ENCODE peak calls at places on chromosomes 5 and 9, in six cellular contexts. G is substantia nigra, L is fibroblast of gingiva, Z is LHCN-M2, X is nephron progenitor cell, T is cerebellar cortex. N is an unnamed sample.

GRCh38 chr9:20041717-20042116 is 252.9 kb upstream of the SLC24A2 start:
- DNase-seq in G (peak; percentile 28), L (no peak), Z (no peak), X (no peak), T (no peak), N (peak; percentile 29)

GRCh38 chr9:129776566-129776937 is 23.7 kb upstream of the PTGES start:
- DNase-seq in G (no peak), L (peak; percentile 71), Z (peak; percentile 41), X (no peak), T (no peak), N (no peak)

GRCh38 chr5:89073045-89073444 is 190.1 kb upstream of the MEF2C start:
- DNase-seq in G (no peak), L (no peak), Z (peak; percentile 27), X (no peak), T (no peak), N (no peak)

GRCh38 chr5:123438244-123438643 is 15.0 kb upstream of the CEP120 start:
- DNase-seq in G (no peak), L (no peak), Z (no peak), X (no peak), T (no peak), N (no peak)

GRCh38 chr5:124453221-124454032 is 293.0 kb downstream of the ZNF608 start:
- DNase-seq in G (no peak), L (peak; percentile 75), Z (peak; percentile 75), X (no peak), T (no peak), N (no peak)

GRCh38 chr5:140339636-140340035 is 6.8 kb downstream of the HBEGF start:
- DNase-seq in G (no peak), L (no peak), Z (peak; percentile 26), X (no peak), T (no peak), N (no peak)

GRCh38 chr5:110738503-110738811 is 350 bp upstream of the SLC25A46 start:
- DNase-seq in G (no peak), L (no peak), Z (no peak), X (no peak), T (no peak), N (no peak)

GRCh38 chr5:15904894-15905805 is 274.4 kb downstream of the MARCHF11 start:
- DNase-seq in G (no peak), L (peak; percentile 76), Z (no peak), X (no peak), T (no peak), N (no peak)

GRCh38 chr9:125522328-125522725 is 184.7 kb downstream of the MAPKAP1 start:
- DNase-seq in G (no peak), L (peak; percentile 74), Z (peak; percentile 73), X (no peak), T (no peak), N (no peak)

GRCh38 chr9:123378028-123378427 is 22.0 kb downstream of the CRB2 start:
- DNase-seq in G (no peak), L (no peak), Z (no peak), X (no peak), T (no peak), N (no peak)

GRCh38 chr9:127451681-127452480 is 571 bp downstream of the LRSAM1 start:
- DNase-seq in G (peak; percentile 52), L (no peak), Z (peak; percentile 54), X (peak; percentile 41), T (peak; percentile 60), N (peak; percentile 9)

GRCh38 chr5:106140101-106140500 is 1530.6 kb downstream of the EFNA5 start:
- DNase-seq in G (no peak), L (no peak), Z (no peak), X (no peak), T (no peak), N (no peak)

GRCh38 chr5:175434800-175435199 is 9.2 kb downstream of the DRD1 start:
- DNase-seq in G (no peak), L (no peak), Z (no peak), X (no peak), T (no peak), N (no peak)

GRCh38 chr9:3687136-3687535 is 161.3 kb upstream of the RFX3 start:
- DNase-seq in G (no peak), L (no peak), Z (no peak), X (no peak), T (no peak), N (no peak)

GRCh38 chr5:9512452-9512851 is 33.4 kb downstream of the SEMA5A start:
- DNase-seq in G (no peak), L (peak; percentile 36), Z (no peak), X (no peak), T (no peak), N (no peak)